ENCODE peak calls at places on chromosomes 13 and 19, in five cellular contexts. H is activated CD8-positive, alpha-beta memory T cell treated with anti-CD3 and anti-CD28 coated beads for 4 hours; V is left cardiac atrium; Y is ACHN; L is MM.1S. O is an unnamed sample.

GRCh38 chr13:44768233-44768632 is 192.1 kb upstream of the TSC22D1 start:
- DNase-seq in H (peak), V (no peak), Y (no peak), L (no peak), O (no peak)

GRCh38 chr13:28753208-28753892 is 34.6 kb upstream of the SLC46A3 start:
- DNase-seq in H (no peak), V (peak), Y (peak), L (no peak), O (no peak)

GRCh38 chr13:30892966-30893365 is 13.1 kb upstream of the MEDAG start:
- DNase-seq in H (no peak), V (peak), Y (peak), L (no peak), O (no peak)

GRCh38 chr19:4581381-4582111 is 22.1 kb upstream of the SEMA6B start:
- DNase-seq in H (no peak), V (no peak), Y (peak), L (no peak), O (no peak)

GRCh38 chr19:49911381-49912145 is 14.9 kb upstream of the IL4I1 start:
- DNase-seq in H (no peak), V (no peak), Y (no peak), L (no peak), O (no peak)

GRCh38 chr13:114127473-114128347 is 4.7 kb downstream of the RASA3 start:
- DNase-seq in H (no peak), V (no peak), Y (no peak), L (no peak), O (no peak)

GRCh38 chr19:44624840-44625354 is 11.5 kb downstream of the IGSF23 start:
- DNase-seq in H (no peak), V (no peak), Y (no peak), L (no peak), O (no peak)

GRCh38 chr19:18710986-18711751 is 27.7 kb downstream of the CRTC1 start:
- DNase-seq in H (no peak), V (peak), Y (no peak), L (no peak), O (no peak)

GRCh38 chr13:52428295-52428694 is 22.1 kb downstream of the VPS36 start:
- DNase-seq in H (no peak), V (no peak), Y (no peak), L (no peak), O (no peak)

GRCh38 chr13:38951525-38952313 is 38.9 kb downstream of the STOML3 start:
- DNase-seq in H (no peak), V (peak), Y (no peak), L (no peak), O (no peak)

GRCh38 chr13:90867336-90867683 is 480.2 kb upstream of the MIR17HG start:
- DNase-seq in H (no peak), V (peak), Y (peak), L (peak), O (no peak)

GRCh38 chr19:1047696-1048147 is 7.8 kb downstream of the ABCA7 start:
- DNase-seq in H (no peak), V (no peak), Y (no peak), L (no peak), O (no peak)

GRCh38 chr13:22092791-22093545 is 422.1 kb downstream of the FGF9 start:
- DNase-seq in H (no peak), V (no peak), Y (no peak), L (no peak), O (no peak)

GRCh38 chr13:100440756-100441421 is 147.7 kb downstream of the GGACT start:
- DNase-seq in H (no peak), V (no peak), Y (peak), L (no peak), O (no peak)

GRCh38 chr19:1608414-1609391 is 3.4 kb upstream of the UQCR11 start:
- DNase-seq in H (no peak), V (no peak), Y (peak), L (no peak), O (no peak)

GRCh38 chr13:78160793-78161192 is 242.2 kb upstream of the EDNRB start:
- DNase-seq in H (no peak), V (no peak), Y (no peak), L (peak), O (no peak)

GRCh38 chr13:48808689-48809088 is 155.0 kb downstream of the CYSLTR2 start:
- DNase-seq in H (no peak), V (no peak), Y (peak), L (no peak), O (no peak)

GRCh38 chr19:13937479-13938360 is 497 bp downstream of the PODNL1 start:
- DNase-seq in H (no peak), V (no peak), Y (no peak), L (no peak), O (no peak)

GRCh38 chr19:22945560-22945959 is 57.4 kb downstream of the ZNF728 start:
- DNase-seq in H (no peak), V (no peak), Y (peak), L (no peak), O (no peak)

GRCh38 chr13:48159436-48160225 is 64.7 kb upstream of the MED4 start:
- DNase-seq in H (no peak), V (no peak), Y (peak), L (no peak), O (no peak)

GRCh38 chr13:59906413-59907027 is 257.2 kb downstream of the DIAPH3 start:
- DNase-seq in H (no peak), V (no peak), Y (peak), L (peak), O (no peak)

GRCh38 chr19:35860818-35861639 is 4.3 kb downstream of the KIRREL2 start:
- DNase-seq in H (no peak), V (no peak), Y (no peak), L (no peak), O (no peak)

GRCh38 chr19:14090509-14091085 is at the start of gene SAMD1:
- DNase-seq in H (peak), V (peak), Y (peak), L (peak), O (no peak)

GRCh38 chr19:17337675-17338439 is 504 bp downstream of the GTPBP3 start:
- DNase-seq in H (no peak), V (no peak), Y (peak), L (peak), O (no peak)

GRCh38 chr13:30696278-30697176 is 38.8 kb upstream of the ALOX5AP start:
- DNase-seq in H (no peak), V (peak), Y (no peak), L (peak), O (no peak)

GRCh38 chr13:24741016-24741662 is 22.8 kb upstream of the RNF17 start:
- DNase-seq in H (no peak), V (no peak), Y (peak), L (no peak), O (no peak)

GRCh38 chr13:101915755-101916107 is 463.3 kb downstream of the ITGBL1 start:
- DNase-seq in H (no peak), V (no peak), Y (no peak), L (no peak), O (no peak)

GRCh38 chr19:43768273-43769050 is 12.3 kb downstream of the KCNN4 start:
- DNase-seq in H (no peak), V (peak), Y (no peak), L (no peak), O (no peak)

GRCh38 chr13:83883061-83883523 is 818 bp upstream of the SLITRK1 start:
- DNase-seq in H (no peak), V (no peak), Y (no peak), L (no peak), O (no peak)

GRCh38 chr19:44848036-44848804 is 2.1 kb downstream of the NECTIN2 start:
- DNase-seq in H (no peak), V (peak), Y (peak), L (no peak), O (no peak)

GRCh38 chr13:58721273-58721672 is 1089.7 kb downstream of the PCDH17 start:
- DNase-seq in H (no peak), V (no peak), Y (no peak), L (no peak), O (no peak)

GRCh38 chr19:4278010-4278409 is 1.1 kb upstream of the SHD start:
- DNase-seq in H (no peak), V (no peak), Y (no peak), L (no peak), O (no peak)